ENCODE peak calls at places on chromosomes 6 and 20, in six cellular contexts. One of them, this sample, is unnamed.

GRCh38 chr6:6713660-6714446 is 125.3 kb downstream of the LY86 start:
- DNase-seq in T follicular helper cell: no peak
- DNase-seq in tibial artery: no peak
- DNase-seq in NCI-H1105 treated with DMSO at 0.1 percent for 48 hours: no peak
- DNase-seq in transverse colon: no peak
- DNase-seq in germinal center: no peak
- DNase-seq in this sample: no peak

GRCh38 chr20:35359335-35359997 is 52.3 kb downstream of the UQCC1 start:
- DNase-seq in T follicular helper cell: no peak
- DNase-seq in tibial artery: no peak
- DNase-seq in NCI-H1105 treated with DMSO at 0.1 percent for 48 hours: no peak
- DNase-seq in transverse colon: no peak
- DNase-seq in germinal center: no peak
- DNase-seq in this sample: no peak

GRCh38 chr6:20919677-20920385 is 385.6 kb downstream of the CDKAL1 start:
- DNase-seq in T follicular helper cell: no peak
- DNase-seq in tibial artery: no peak
- DNase-seq in NCI-H1105 treated with DMSO at 0.1 percent for 48 hours: no peak
- DNase-seq in transverse colon: no peak
- DNase-seq in germinal center: no peak
- DNase-seq in this sample: no peak

GRCh38 chr6:28443112-28443773 is at the start of gene ZSCAN23:
- DNase-seq in T follicular helper cell: peak
- DNase-seq in tibial artery: peak
- DNase-seq in NCI-H1105 treated with DMSO at 0.1 percent for 48 hours: peak
- DNase-seq in transverse colon: peak
- DNase-seq in germinal center: peak
- DNase-seq in this sample: peak

GRCh38 chr6:107616776-107617175 is 126.9 kb downstream of the SOBP start:
- DNase-seq in T follicular helper cell: no peak
- DNase-seq in tibial artery: no peak
- DNase-seq in NCI-H1105 treated with DMSO at 0.1 percent for 48 hours: no peak
- DNase-seq in transverse colon: no peak
- DNase-seq in germinal center: no peak
- DNase-seq in this sample: no peak

GRCh38 chr20:7742479-7742878 is 197.8 kb downstream of the HAO1 start:
- DNase-seq in T follicular helper cell: no peak
- DNase-seq in tibial artery: no peak
- DNase-seq in NCI-H1105 treated with DMSO at 0.1 percent for 48 hours: no peak
- DNase-seq in transverse colon: no peak
- DNase-seq in germinal center: no peak
- DNase-seq in this sample: no peak

GRCh38 chr6:39998126-39998525 is 63.9 kb upstream of the MOCS1 start:
- DNase-seq in T follicular helper cell: no peak
- DNase-seq in tibial artery: no peak
- DNase-seq in NCI-H1105 treated with DMSO at 0.1 percent for 48 hours: no peak
- DNase-seq in transverse colon: no peak
- DNase-seq in germinal center: no peak
- DNase-seq in this sample: no peak

GRCh38 chr6:126015869-126016268 is 29.5 kb downstream of the TRMT11 start:
- DNase-seq in T follicular helper cell: no peak
- DNase-seq in tibial artery: no peak
- DNase-seq in NCI-H1105 treated with DMSO at 0.1 percent for 48 hours: no peak
- DNase-seq in transverse colon: no peak
- DNase-seq in germinal center: no peak
- DNase-seq in this sample: no peak

GRCh38 chr20:44496976-44497375 is 21.3 kb downstream of the TTPAL start:
- DNase-seq in T follicular helper cell: no peak
- DNase-seq in tibial artery: no peak
- DNase-seq in NCI-H1105 treated with DMSO at 0.1 percent for 48 hours: no peak
- DNase-seq in transverse colon: no peak
- DNase-seq in germinal center: no peak
- DNase-seq in this sample: no peak

GRCh38 chr6:26330835-26331808 is 33.9 kb upstream of the BTN3A2 start:
- DNase-seq in T follicular helper cell: no peak
- DNase-seq in tibial artery: no peak
- DNase-seq in NCI-H1105 treated with DMSO at 0.1 percent for 48 hours: no peak
- DNase-seq in transverse colon: no peak
- DNase-seq in germinal center: no peak
- DNase-seq in this sample: no peak

GRCh38 chr6:44049163-44049988 is 77.9 kb downstream of the MRPL14 start:
- DNase-seq in T follicular helper cell: no peak
- DNase-seq in tibial artery: no peak
- DNase-seq in NCI-H1105 treated with DMSO at 0.1 percent for 48 hours: no peak
- DNase-seq in transverse colon: no peak
- DNase-seq in germinal center: no peak
- DNase-seq in this sample: no peak

GRCh38 chr6:111565316-111566221 is 40.1 kb downstream of the TRAF3IP2 start:
- DNase-seq in T follicular helper cell: no peak
- DNase-seq in tibial artery: no peak
- DNase-seq in NCI-H1105 treated with DMSO at 0.1 percent for 48 hours: peak
- DNase-seq in transverse colon: no peak
- DNase-seq in germinal center: peak
- DNase-seq in this sample: no peak

GRCh38 chr20:4074877-4075455 is 59.6 kb upstream of the RNF24 start:
- DNase-seq in T follicular helper cell: no peak
- DNase-seq in tibial artery: no peak
- DNase-seq in NCI-H1105 treated with DMSO at 0.1 percent for 48 hours: no peak
- DNase-seq in transverse colon: no peak
- DNase-seq in germinal center: no peak
- DNase-seq in this sample: no peak

GRCh38 chr6:88513920-88514319 is 347.8 kb upstream of the CNR1 start:
- DNase-seq in T follicular helper cell: no peak
- DNase-seq in tibial artery: no peak
- DNase-seq in NCI-H1105 treated with DMSO at 0.1 percent for 48 hours: no peak
- DNase-seq in transverse colon: no peak
- DNase-seq in germinal center: no peak
- DNase-seq in this sample: no peak

GRCh38 chr20:50664248-50664647 is 27.1 kb downstream of the RIPOR3 start:
- DNase-seq in T follicular helper cell: no peak
- DNase-seq in tibial artery: no peak
- DNase-seq in NCI-H1105 treated with DMSO at 0.1 percent for 48 hours: no peak
- DNase-seq in transverse colon: no peak
- DNase-seq in germinal center: no peak
- DNase-seq in this sample: no peak

GRCh38 chr20:62843656-62844055 is 18.0 kb downstream of the TCFL5 start:
- DNase-seq in T follicular helper cell: no peak
- DNase-seq in tibial artery: no peak
- DNase-seq in NCI-H1105 treated with DMSO at 0.1 percent for 48 hours: no peak
- DNase-seq in transverse colon: no peak
- DNase-seq in germinal center: no peak
- DNase-seq in this sample: no peak

GRCh38 chr20:24992420-24993205 is at the start of gene APMAP:
- DNase-seq in T follicular helper cell: peak
- DNase-seq in tibial artery: peak
- DNase-seq in NCI-H1105 treated with DMSO at 0.1 percent for 48 hours: peak
- DNase-seq in transverse colon: peak
- DNase-seq in germinal center: peak
- DNase-seq in this sample: peak

GRCh38 chr6:89139509-89140346 is 6.1 kb upstream of the PM20D2 start:
- DNase-seq in T follicular helper cell: no peak
- DNase-seq in tibial artery: no peak
- DNase-seq in NCI-H1105 treated with DMSO at 0.1 percent for 48 hours: no peak
- DNase-seq in transverse colon: no peak
- DNase-seq in germinal center: no peak
- DNase-seq in this sample: no peak

GRCh38 chr20:50274570-50275430 is 84.2 kb downstream of the CEBPB start:
- DNase-seq in T follicular helper cell: no peak
- DNase-seq in tibial artery: peak
- DNase-seq in NCI-H1105 treated with DMSO at 0.1 percent for 48 hours: no peak
- DNase-seq in transverse colon: peak
- DNase-seq in germinal center: no peak
- DNase-seq in this sample: no peak

GRCh38 chr6:42790549-42791181 is 8.8 kb downstream of the BICRAL start:
- DNase-seq in T follicular helper cell: no peak
- DNase-seq in tibial artery: peak
- DNase-seq in NCI-H1105 treated with DMSO at 0.1 percent for 48 hours: no peak
- DNase-seq in transverse colon: no peak
- DNase-seq in germinal center: no peak
- DNase-seq in this sample: no peak

GRCh38 chr6:161429921-161430490 is 156.1 kb upstream of the AGPAT4 start:
- DNase-seq in T follicular helper cell: no peak
- DNase-seq in tibial artery: no peak
- DNase-seq in NCI-H1105 treated with DMSO at 0.1 percent for 48 hours: no peak
- DNase-seq in transverse colon: no peak
- DNase-seq in germinal center: no peak
- DNase-seq in this sample: no peak

GRCh38 chr20:37484386-37484785 is 36.7 kb upstream of the NNAT start:
- DNase-seq in T follicular helper cell: no peak
- DNase-seq in tibial artery: no peak
- DNase-seq in NCI-H1105 treated with DMSO at 0.1 percent for 48 hours: no peak
- DNase-seq in transverse colon: no peak
- DNase-seq in germinal center: no peak
- DNase-seq in this sample: no peak

GRCh38 chr6:27502508-27503435 is 29.9 kb upstream of the ZNF184 start:
- DNase-seq in T follicular helper cell: peak
- DNase-seq in tibial artery: peak
- DNase-seq in NCI-H1105 treated with DMSO at 0.1 percent for 48 hours: peak
- DNase-seq in transverse colon: peak
- DNase-seq in germinal center: peak
- DNase-seq in this sample: no peak

GRCh38 chr6:80289727-80290126 is 183.3 kb downstream of the BCKDHB start:
- DNase-seq in T follicular helper cell: no peak
- DNase-seq in tibial artery: no peak
- DNase-seq in NCI-H1105 treated with DMSO at 0.1 percent for 48 hours: no peak
- DNase-seq in transverse colon: no peak
- DNase-seq in germinal center: no peak
- DNase-seq in this sample: no peak

GRCh38 chr6:12916001-12916400 is 199.4 kb downstream of the PHACTR1 start:
- DNase-seq in T follicular helper cell: no peak
- DNase-seq in tibial artery: no peak
- DNase-seq in NCI-H1105 treated with DMSO at 0.1 percent for 48 hours: no peak
- DNase-seq in transverse colon: no peak
- DNase-seq in germinal center: no peak
- DNase-seq in this sample: no peak

This sample was measured in GM18507.